ENCODE peak calls at places on chromosomes 3 and 15, in ten cellular contexts. One of them, this sample, is unnamed.

GRCh38 chr3:134677196-134677986 is 26.6 kb upstream of the KY start:
- DNase-seq in pancreas: no peak
- DNase-seq in A549: peak; percentile 14
- DNase-seq in astrocyte of the cerebellum: no peak
- DNase-seq in NB4: peak; percentile 64
- DNase-seq in neural progenitor cell: peak; percentile 52
- DNase-seq in transverse colon: no peak
- DNase-seq in fibroblast of lung: no peak
- DNase-seq in upper lobe of right lung: no peak
- DNase-seq in mucosa of descending colon: peak; percentile 14
- DNase-seq in this sample: no peak

GRCh38 chr3:8964436-8965370 is 1.4 kb upstream of the RAD18 start:
- DNase-seq in transverse colon: peak; percentile 75
- DNase-seq in fibroblast of lung: peak; percentile 53
- DNase-seq in A549: peak; percentile 47
- DNase-seq in upper lobe of right lung: no peak
- DNase-seq in neural progenitor cell: no peak
- DNase-seq in NB4: no peak
- DNase-seq in pancreas: no peak
- DNase-seq in mucosa of descending colon: peak; percentile 83
- DNase-seq in astrocyte of the cerebellum: peak; percentile 68
- DNase-seq in this sample: peak; percentile 84

GRCh38 chr3:67294341-67294740 is 296.2 kb downstream of the KBTBD8 start:
- DNase-seq in fibroblast of lung: no peak
- DNase-seq in upper lobe of right lung: no peak
- DNase-seq in astrocyte of the cerebellum: no peak
- DNase-seq in transverse colon: no peak
- DNase-seq in A549: no peak
- DNase-seq in neural progenitor cell: no peak
- DNase-seq in mucosa of descending colon: no peak
- DNase-seq in pancreas: no peak
- DNase-seq in NB4: no peak
- DNase-seq in this sample: no peak

GRCh38 chr3:140599496-140599895 is 78.4 kb upstream of the TRIM42 start:
- DNase-seq in fibroblast of lung: no peak
- DNase-seq in mucosa of descending colon: no peak
- DNase-seq in A549: no peak
- DNase-seq in upper lobe of right lung: no peak
- DNase-seq in NB4: no peak
- DNase-seq in astrocyte of the cerebellum: no peak
- DNase-seq in transverse colon: no peak
- DNase-seq in neural progenitor cell: no peak
- DNase-seq in pancreas: no peak
- DNase-seq in this sample: no peak

GRCh38 chr3:194893121-194893979 is 207.7 kb downstream of the FAM43A start:
- DNase-seq in fibroblast of lung: no peak
- DNase-seq in NB4: no peak
- DNase-seq in pancreas: no peak
- DNase-seq in transverse colon: no peak
- DNase-seq in mucosa of descending colon: no peak
- DNase-seq in A549: no peak
- DNase-seq in astrocyte of the cerebellum: no peak
- DNase-seq in upper lobe of right lung: no peak
- DNase-seq in neural progenitor cell: no peak
- DNase-seq in this sample: no peak

GRCh38 chr3:141798455-141798854 is 35.2 kb downstream of the GRK7 start:
- DNase-seq in A549: no peak
- DNase-seq in transverse colon: peak; percentile 16
- DNase-seq in mucosa of descending colon: peak; percentile 17
- DNase-seq in pancreas: no peak
- DNase-seq in fibroblast of lung: no peak
- DNase-seq in neural progenitor cell: peak; percentile 20
- DNase-seq in NB4: peak; percentile 30
- DNase-seq in upper lobe of right lung: no peak
- DNase-seq in astrocyte of the cerebellum: no peak
- DNase-seq in this sample: peak; percentile 12

GRCh38 chr3:106379251-106379750 is 510.5 kb upstream of the CBLB start:
- DNase-seq in neural progenitor cell: no peak
- DNase-seq in pancreas: no peak
- DNase-seq in mucosa of descending colon: no peak
- DNase-seq in fibroblast of lung: no peak
- DNase-seq in upper lobe of right lung: no peak
- DNase-seq in NB4: no peak
- DNase-seq in astrocyte of the cerebellum: no peak
- DNase-seq in A549: no peak
- DNase-seq in transverse colon: no peak
- DNase-seq in this sample: no peak

GRCh38 chr3:39011191-39011736 is 40.5 kb downstream of the SCN11A start:
- DNase-seq in A549: no peak
- DNase-seq in astrocyte of the cerebellum: no peak
- DNase-seq in mucosa of descending colon: no peak
- DNase-seq in transverse colon: no peak
- DNase-seq in fibroblast of lung: no peak
- DNase-seq in NB4: peak; percentile 28
- DNase-seq in neural progenitor cell: no peak
- DNase-seq in pancreas: no peak
- DNase-seq in upper lobe of right lung: no peak
- DNase-seq in this sample: no peak

DNA sequence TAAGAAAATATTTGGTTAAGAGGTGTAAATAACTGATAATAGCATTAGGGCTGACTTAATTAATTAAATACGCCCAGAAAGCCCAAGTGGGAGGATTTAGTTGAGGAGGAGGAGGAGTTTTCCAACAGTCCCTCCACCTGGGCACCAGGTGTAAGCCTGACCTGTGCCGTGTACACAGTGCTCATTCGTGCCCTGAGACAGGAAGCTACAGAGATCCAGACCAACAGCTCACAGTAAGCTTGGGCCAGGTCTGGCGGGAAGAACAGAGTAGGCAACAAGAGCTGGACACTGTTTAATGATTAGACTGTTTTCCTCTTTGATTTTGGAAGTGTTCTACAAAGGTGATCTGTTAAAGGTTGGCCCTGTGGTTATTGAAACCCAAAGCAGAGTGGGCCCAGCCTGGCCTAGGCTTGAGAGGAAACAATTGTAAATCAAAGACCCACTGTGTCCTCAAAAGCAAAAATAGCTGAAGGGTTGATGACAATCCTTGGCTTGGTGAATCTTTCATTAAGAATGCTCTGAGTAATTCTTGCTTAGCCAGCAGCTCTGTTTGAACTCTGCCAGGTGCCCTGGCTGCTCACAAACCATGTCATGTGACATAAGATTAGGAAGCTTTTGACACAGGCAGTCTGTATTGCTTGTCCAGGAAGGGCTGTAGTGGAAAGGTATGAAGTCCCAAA is 13.8 kb downstream of the SQOR start:
- DNase-seq in mucosa of descending colon: no peak
- DNase-seq in pancreas: no peak
- DNase-seq in upper lobe of right lung: no peak
- DNase-seq in neural progenitor cell: no peak
- DNase-seq in A549: peak; percentile 24
- DNase-seq in NB4: no peak
- DNase-seq in fibroblast of lung: no peak
- DNase-seq in transverse colon: no peak
- DNase-seq in astrocyte of the cerebellum: no peak
- DNase-seq in this sample: peak; percentile 76
- H3K4me3 ChIP-seq in mucosa of descending colon: no peak overlapping the region
- H3K4me3 ChIP-seq in pancreas: no peak overlapping the region
- H3K4me3 ChIP-seq in upper lobe of right lung: no peak overlapping the region
- H3K4me3 ChIP-seq in neural progenitor cell: no peak overlapping the region
- H3K4me3 ChIP-seq in A549: no peak overlapping the region
- H3K4me3 ChIP-seq in NB4: no peak overlapping the region
- H3K4me3 ChIP-seq in fibroblast of lung: no peak overlapping the region
- H3K4me3 ChIP-seq in transverse colon: no peak overlapping the region
- H3K4me3 ChIP-seq in astrocyte of the cerebellum: no peak overlapping the region
- H3K4me3 ChIP-seq in this sample: no peak overlapping the region

GRCh38 chr3:69323941-69324340 is 61.9 kb downstream of the FRMD4B start:
- DNase-seq in fibroblast of lung: no peak
- DNase-seq in NB4: no peak
- DNase-seq in pancreas: no peak
- DNase-seq in transverse colon: no peak
- DNase-seq in neural progenitor cell: no peak
- DNase-seq in upper lobe of right lung: no peak
- DNase-seq in astrocyte of the cerebellum: no peak
- DNase-seq in mucosa of descending colon: no peak
- DNase-seq in A549: no peak
- DNase-seq in this sample: no peak

GRCh38 chr3:69325151-69325550 is 60.7 kb downstream of the FRMD4B start:
- DNase-seq in mucosa of descending colon: no peak
- DNase-seq in astrocyte of the cerebellum: no peak
- DNase-seq in A549: no peak
- DNase-seq in transverse colon: no peak
- DNase-seq in NB4: no peak
- DNase-seq in fibroblast of lung: no peak
- DNase-seq in pancreas: no peak
- DNase-seq in neural progenitor cell: no peak
- DNase-seq in upper lobe of right lung: no peak
- DNase-seq in this sample: no peak

GRCh38 chr3:69322110-69322509 is 63.8 kb downstream of the FRMD4B start:
- DNase-seq in astrocyte of the cerebellum: no peak
- DNase-seq in NB4: no peak
- DNase-seq in upper lobe of right lung: no peak
- DNase-seq in neural progenitor cell: no peak
- DNase-seq in A549: no peak
- DNase-seq in transverse colon: no peak
- DNase-seq in pancreas: no peak
- DNase-seq in fibroblast of lung: no peak
- DNase-seq in mucosa of descending colon: no peak
- DNase-seq in this sample: no peak

GRCh38 chr3:69326821-69327433 is 59.0 kb downstream of the FRMD4B start:
- DNase-seq in NB4: no peak
- DNase-seq in pancreas: no peak
- DNase-seq in transverse colon: no peak
- DNase-seq in mucosa of descending colon: peak; percentile 23
- DNase-seq in fibroblast of lung: no peak
- DNase-seq in neural progenitor cell: no peak
- DNase-seq in astrocyte of the cerebellum: peak; percentile 15
- DNase-seq in upper lobe of right lung: no peak
- DNase-seq in A549: no peak
- DNase-seq in this sample: peak; percentile 3

DNA sequence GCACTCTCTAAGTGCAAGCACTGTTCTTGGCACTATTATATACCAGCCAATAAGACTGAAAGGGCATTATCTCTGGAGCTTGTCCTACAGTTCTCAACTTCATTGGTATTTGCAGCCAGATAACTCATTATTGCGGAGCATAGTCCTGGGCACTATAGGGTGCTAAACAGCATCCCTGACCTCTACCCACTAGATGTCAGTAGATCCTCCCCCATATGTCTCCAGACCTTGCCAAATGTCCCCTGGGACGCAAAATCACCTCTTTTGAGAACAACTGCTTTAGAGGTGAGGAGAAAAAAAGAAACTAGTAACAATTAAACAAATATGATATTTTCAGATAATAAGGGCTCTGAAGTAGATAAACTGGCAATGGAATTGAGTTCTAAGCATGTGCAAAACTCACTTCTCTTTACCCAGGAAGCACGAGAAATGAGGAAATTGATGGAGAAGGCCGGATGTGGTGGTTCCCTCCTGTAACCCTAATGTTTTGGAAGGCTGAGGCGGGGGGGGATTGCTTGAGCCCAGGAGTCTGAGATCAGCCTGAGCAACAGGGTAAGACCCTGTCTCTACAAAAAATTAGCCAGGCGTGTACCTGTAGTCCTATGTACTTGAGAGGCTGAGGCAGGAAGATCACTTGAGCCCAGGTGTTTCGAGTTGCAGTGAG is 61.4 kb downstream of the FRMD4B start:
- DNase-seq in neural progenitor cell: peak; percentile 45
- DNase-seq in astrocyte of the cerebellum: no peak
- DNase-seq in upper lobe of right lung: no peak
- DNase-seq in transverse colon: no peak
- DNase-seq in NB4: peak; percentile 67
- DNase-seq in mucosa of descending colon: peak; percentile 35
- DNase-seq in A549: no peak
- DNase-seq in pancreas: no peak
- DNase-seq in fibroblast of lung: no peak
- DNase-seq in this sample: no peak
- TF ChIP-seq CTCF in neural progenitor cell: peak; percentile 57
- TF ChIP-seq CTCF in astrocyte of the cerebellum: no peak
- TF ChIP-seq CTCF in upper lobe of right lung: peak; percentile 50
- TF ChIP-seq CTCF in transverse colon: no peak
- TF ChIP-seq CTCF in NB4: peak; percentile 48
- TF ChIP-seq CTCF in mucosa of descending colon: peak; percentile 16
- TF ChIP-seq CTCF in A549: peak; percentile 20
- TF ChIP-seq CTCF in pancreas: no peak
- TF ChIP-seq CTCF in fibroblast of lung: no peak
- TF ChIP-seq CTCF in this sample: peak; percentile 21

GRCh38 chr3:20042331-20042730 is 2.1 kb downstream of the KAT2B start:
- DNase-seq in NB4: no peak
- DNase-seq in neural progenitor cell: no peak
- DNase-seq in transverse colon: no peak
- DNase-seq in upper lobe of right lung: no peak
- DNase-seq in pancreas: no peak
- DNase-seq in mucosa of descending colon: no peak
- DNase-seq in A549: no peak
- DNase-seq in astrocyte of the cerebellum: no peak
- DNase-seq in fibroblast of lung: no peak
- DNase-seq in this sample: no peak

GRCh38 chr3:20046556-20046955 is 6.3 kb downstream of the KAT2B start:
- DNase-seq in transverse colon: no peak
- DNase-seq in NB4: no peak
- DNase-seq in A549: no peak
- DNase-seq in mucosa of descending colon: no peak
- DNase-seq in upper lobe of right lung: no peak
- DNase-seq in neural progenitor cell: no peak
- DNase-seq in fibroblast of lung: no peak
- DNase-seq in pancreas: no peak
- DNase-seq in astrocyte of the cerebellum: no peak
- DNase-seq in this sample: no peak

GRCh38 chr3:20043398-20043797 is 3.2 kb downstream of the KAT2B start:
- DNase-seq in astrocyte of the cerebellum: no peak
- DNase-seq in fibroblast of lung: peak; percentile 61
- DNase-seq in upper lobe of right lung: peak; percentile 86
- DNase-seq in transverse colon: peak; percentile 93
- DNase-seq in neural progenitor cell: no peak
- DNase-seq in pancreas: peak; percentile 85
- DNase-seq in mucosa of descending colon: peak; percentile 97
- DNase-seq in NB4: no peak
- DNase-seq in A549: no peak
- DNase-seq in this sample: peak; percentile 49

GRCh38 chr3:20041197-20041780 is 1.0 kb downstream of the KAT2B start:
- DNase-seq in astrocyte of the cerebellum: no peak
- DNase-seq in fibroblast of lung: peak; percentile 75
- DNase-seq in neural progenitor cell: peak; percentile 77
- DNase-seq in A549: peak; percentile 39
- DNase-seq in mucosa of descending colon: peak; percentile 94
- DNase-seq in upper lobe of right lung: peak; percentile 93
- DNase-seq in transverse colon: peak; percentile 91
- DNase-seq in pancreas: peak; percentile 85
- DNase-seq in NB4: peak; percentile 81
- DNase-seq in this sample: peak; percentile 68

GRCh38 chr3:20043825-20044224 is 3.6 kb downstream of the KAT2B start:
- DNase-seq in NB4: no peak
- DNase-seq in fibroblast of lung: no peak
- DNase-seq in upper lobe of right lung: no peak
- DNase-seq in transverse colon: no peak
- DNase-seq in pancreas: no peak
- DNase-seq in neural progenitor cell: no peak
- DNase-seq in A549: no peak
- DNase-seq in mucosa of descending colon: no peak
- DNase-seq in astrocyte of the cerebellum: no peak
- DNase-seq in this sample: no peak
- H3K4me3 ChIP-seq in NB4: no peak overlapping the region
- H3K4me3 ChIP-seq in fibroblast of lung: no peak overlapping the region
- H3K4me3 ChIP-seq in upper lobe of right lung: peak overlapping the region; percentile 41
- H3K4me3 ChIP-seq in transverse colon: peak overlapping the region; percentile 36
- H3K4me3 ChIP-seq in pancreas: no peak overlapping the region
- H3K4me3 ChIP-seq in neural progenitor cell: no peak overlapping the region
- H3K4me3 ChIP-seq in A549: no peak overlapping the region
- H3K4me3 ChIP-seq in mucosa of descending colon: no peak overlapping the region
- H3K4me3 ChIP-seq in astrocyte of the cerebellum: no peak overlapping the region
- H3K4me3 ChIP-seq in this sample: no peak overlapping the region

GRCh38 chr3:18778094-18778493 is 353.0 kb upstream of the SATB1 start:
- DNase-seq in transverse colon: no peak
- DNase-seq in fibroblast of lung: no peak
- DNase-seq in upper lobe of right lung: no peak
- DNase-seq in pancreas: no peak
- DNase-seq in NB4: no peak
- DNase-seq in A549: no peak
- DNase-seq in mucosa of descending colon: no peak
- DNase-seq in neural progenitor cell: no peak
- DNase-seq in astrocyte of the cerebellum: no peak
- DNase-seq in this sample: no peak
- TF ChIP-seq CTCF in transverse colon: no peak
- TF ChIP-seq CTCF in fibroblast of lung: no peak
- TF ChIP-seq CTCF in upper lobe of right lung: no peak
- TF ChIP-seq CTCF in pancreas: no peak
- TF ChIP-seq CTCF in NB4: no peak
- TF ChIP-seq CTCF in A549: no peak
- TF ChIP-seq CTCF in mucosa of descending colon: no peak
- TF ChIP-seq CTCF in neural progenitor cell: no peak
- TF ChIP-seq CTCF in astrocyte of the cerebellum: no peak
- TF ChIP-seq CTCF in this sample: no peak